ENCODE peak calls at places on chromosomes 6 and 20, in seven cellular contexts. One of them, this sample, is unnamed.

GRCh38 chr6:144008501-144009245 is 614 bp upstream of the PLAGL1 start:
- DNase-seq in HEK293T: no peak
- DNase-seq in left lung: peak
- DNase-seq in activated naive CD4-positive, alpha-beta T cell treated with anti-CD3 and anti-CD28 coated beads, Interleukin-2, amount 10 ng/mL, durations not matched to agents 7 days and 5 days: no peak
- DNase-seq in spleen: no peak
- DNase-seq in amygdala: no peak
- DNase-seq in NCI-H1105: no peak
- DNase-seq in this sample: no peak

GRCh38 chr6:68196645-68197044 is 438.4 kb upstream of the ADGRB3 start:
- DNase-seq in left lung: no peak
- DNase-seq in amygdala: no peak
- DNase-seq in HEK293T: peak
- DNase-seq in activated naive CD4-positive, alpha-beta T cell treated with anti-CD3 and anti-CD28 coated beads, Interleukin-2, amount 10 ng/mL, durations not matched to agents 7 days and 5 days: no peak
- DNase-seq in NCI-H1105: no peak
- DNase-seq in spleen: no peak
- DNase-seq in this sample: peak

GRCh38 chr6:155352812-155353211 is 38.5 kb upstream of the TFB1M start:
- DNase-seq in left lung: no peak
- DNase-seq in HEK293T: no peak
- DNase-seq in amygdala: no peak
- DNase-seq in spleen: no peak
- DNase-seq in NCI-H1105: no peak
- DNase-seq in activated naive CD4-positive, alpha-beta T cell treated with anti-CD3 and anti-CD28 coated beads, Interleukin-2, amount 10 ng/mL, durations not matched to agents 7 days and 5 days: no peak
- DNase-seq in this sample: no peak

GRCh38 chr20:48898896-48899513 is 22.5 kb upstream of the ARFGEF2 start:
- DNase-seq in spleen: no peak
- DNase-seq in left lung: no peak
- DNase-seq in activated naive CD4-positive, alpha-beta T cell treated with anti-CD3 and anti-CD28 coated beads, Interleukin-2, amount 10 ng/mL, durations not matched to agents 7 days and 5 days: no peak
- DNase-seq in amygdala: no peak
- DNase-seq in HEK293T: no peak
- DNase-seq in NCI-H1105: no peak
- DNase-seq in this sample: no peak

GRCh38 chr6:129759851-129760595 is 50.0 kb upstream of the ARHGAP18 start:
- DNase-seq in HEK293T: no peak
- DNase-seq in activated naive CD4-positive, alpha-beta T cell treated with anti-CD3 and anti-CD28 coated beads, Interleukin-2, amount 10 ng/mL, durations not matched to agents 7 days and 5 days: no peak
- DNase-seq in left lung: no peak
- DNase-seq in NCI-H1105: no peak
- DNase-seq in amygdala: no peak
- DNase-seq in spleen: no peak
- DNase-seq in this sample: no peak

GRCh38 chr6:118697554-118697953 is 46.2 kb upstream of the CEP85L start:
- DNase-seq in spleen: no peak
- DNase-seq in NCI-H1105: no peak
- DNase-seq in amygdala: no peak
- DNase-seq in left lung: no peak
- DNase-seq in activated naive CD4-positive, alpha-beta T cell treated with anti-CD3 and anti-CD28 coated beads, Interleukin-2, amount 10 ng/mL, durations not matched to agents 7 days and 5 days: no peak
- DNase-seq in HEK293T: no peak
- DNase-seq in this sample: no peak

GRCh38 chr20:48019496-48019895 is 234.2 kb upstream of the SULF2 start:
- DNase-seq in spleen: no peak
- DNase-seq in amygdala: no peak
- DNase-seq in activated naive CD4-positive, alpha-beta T cell treated with anti-CD3 and anti-CD28 coated beads, Interleukin-2, amount 10 ng/mL, durations not matched to agents 7 days and 5 days: no peak
- DNase-seq in NCI-H1105: no peak
- DNase-seq in left lung: no peak
- DNase-seq in HEK293T: no peak
- DNase-seq in this sample: no peak

GRCh38 chr6:169424821-169425240 is 171.2 kb upstream of the THBS2 start:
- DNase-seq in activated naive CD4-positive, alpha-beta T cell treated with anti-CD3 and anti-CD28 coated beads, Interleukin-2, amount 10 ng/mL, durations not matched to agents 7 days and 5 days: no peak
- DNase-seq in spleen: no peak
- DNase-seq in NCI-H1105: no peak
- DNase-seq in left lung: no peak
- DNase-seq in amygdala: no peak
- DNase-seq in HEK293T: no peak
- DNase-seq in this sample: no peak

GRCh38 chr6:136103101-136103688 is 146.9 kb downstream of the MTFR2 start:
- DNase-seq in left lung: no peak
- DNase-seq in amygdala: no peak
- DNase-seq in activated naive CD4-positive, alpha-beta T cell treated with anti-CD3 and anti-CD28 coated beads, Interleukin-2, amount 10 ng/mL, durations not matched to agents 7 days and 5 days: no peak
- DNase-seq in spleen: no peak
- DNase-seq in HEK293T: no peak
- DNase-seq in NCI-H1105: no peak
- DNase-seq in this sample: no peak

GRCh38 chr6:44237813-44238433 is 9.0 kb upstream of the HSP90AB1 start:
- DNase-seq in amygdala: peak
- DNase-seq in activated naive CD4-positive, alpha-beta T cell treated with anti-CD3 and anti-CD28 coated beads, Interleukin-2, amount 10 ng/mL, durations not matched to agents 7 days and 5 days: peak
- DNase-seq in spleen: peak
- DNase-seq in HEK293T: peak
- DNase-seq in NCI-H1105: peak
- DNase-seq in left lung: peak
- DNase-seq in this sample: no peak

GRCh38 chr6:25026723-25027122 is 91.0 kb upstream of the RIPOR2 start:
- DNase-seq in NCI-H1105: peak
- DNase-seq in left lung: peak
- DNase-seq in spleen: no peak
- DNase-seq in amygdala: no peak
- DNase-seq in activated naive CD4-positive, alpha-beta T cell treated with anti-CD3 and anti-CD28 coated beads, Interleukin-2, amount 10 ng/mL, durations not matched to agents 7 days and 5 days: peak
- DNase-seq in HEK293T: no peak
- DNase-seq in this sample: no peak

GRCh38 chr6:43604174-43604573 is 24.9 kb downstream of the GTPBP2 start:
- DNase-seq in HEK293T: no peak
- DNase-seq in amygdala: no peak
- DNase-seq in activated naive CD4-positive, alpha-beta T cell treated with anti-CD3 and anti-CD28 coated beads, Interleukin-2, amount 10 ng/mL, durations not matched to agents 7 days and 5 days: no peak
- DNase-seq in spleen: no peak
- DNase-seq in NCI-H1105: no peak
- DNase-seq in left lung: no peak
- DNase-seq in this sample: no peak

GRCh38 chr6:129609635-129610034 is 100.3 kb downstream of the ARHGAP18 start:
- DNase-seq in NCI-H1105: peak
- DNase-seq in activated naive CD4-positive, alpha-beta T cell treated with anti-CD3 and anti-CD28 coated beads, Interleukin-2, amount 10 ng/mL, durations not matched to agents 7 days and 5 days: no peak
- DNase-seq in HEK293T: no peak
- DNase-seq in spleen: no peak
- DNase-seq in amygdala: no peak
- DNase-seq in left lung: no peak
- DNase-seq in this sample: no peak

GRCh38 chr6:41588083-41588482 is 41.9 kb downstream of the FOXP4 start:
- DNase-seq in amygdala: no peak
- DNase-seq in activated naive CD4-positive, alpha-beta T cell treated with anti-CD3 and anti-CD28 coated beads, Interleukin-2, amount 10 ng/mL, durations not matched to agents 7 days and 5 days: no peak
- DNase-seq in spleen: no peak
- DNase-seq in HEK293T: no peak
- DNase-seq in left lung: no peak
- DNase-seq in NCI-H1105: no peak
- DNase-seq in this sample: no peak

GRCh38 chr6:144351741-144352140 is 66.6 kb downstream of the UTRN start:
- DNase-seq in spleen: no peak
- DNase-seq in activated naive CD4-positive, alpha-beta T cell treated with anti-CD3 and anti-CD28 coated beads, Interleukin-2, amount 10 ng/mL, durations not matched to agents 7 days and 5 days: no peak
- DNase-seq in amygdala: no peak
- DNase-seq in NCI-H1105: no peak
- DNase-seq in left lung: no peak
- DNase-seq in HEK293T: no peak
- DNase-seq in this sample: no peak

GRCh38 chr6:144931172-144932035 is 646.3 kb downstream of the UTRN start:
- DNase-seq in activated naive CD4-positive, alpha-beta T cell treated with anti-CD3 and anti-CD28 coated beads, Interleukin-2, amount 10 ng/mL, durations not matched to agents 7 days and 5 days: peak
- DNase-seq in NCI-H1105: peak
- DNase-seq in spleen: no peak
- DNase-seq in left lung: no peak
- DNase-seq in HEK293T: peak
- DNase-seq in amygdala: no peak
- DNase-seq in this sample: peak

GRCh38 chr20:3797592-3798404 is 1.7 kb downstream of the CDC25B start:
- DNase-seq in left lung: peak
- DNase-seq in NCI-H1105: peak
- DNase-seq in spleen: peak
- DNase-seq in HEK293T: no peak
- DNase-seq in activated naive CD4-positive, alpha-beta T cell treated with anti-CD3 and anti-CD28 coated beads, Interleukin-2, amount 10 ng/mL, durations not matched to agents 7 days and 5 days: peak
- DNase-seq in amygdala: no peak
- DNase-seq in this sample: no peak

GRCh38 chr20:1734269-1734858 is 76.8 kb upstream of the SIRPG start:
- DNase-seq in activated naive CD4-positive, alpha-beta T cell treated with anti-CD3 and anti-CD28 coated beads, Interleukin-2, amount 10 ng/mL, durations not matched to agents 7 days and 5 days: peak
- DNase-seq in left lung: no peak
- DNase-seq in HEK293T: no peak
- DNase-seq in NCI-H1105: no peak
- DNase-seq in amygdala: no peak
- DNase-seq in spleen: no peak
- DNase-seq in this sample: peak

GRCh38 chr20:17431621-17432364 is 99.4 kb downstream of the BFSP1 start:
- DNase-seq in activated naive CD4-positive, alpha-beta T cell treated with anti-CD3 and anti-CD28 coated beads, Interleukin-2, amount 10 ng/mL, durations not matched to agents 7 days and 5 days: peak
- DNase-seq in amygdala: peak
- DNase-seq in spleen: no peak
- DNase-seq in HEK293T: peak
- DNase-seq in left lung: no peak
- DNase-seq in NCI-H1105: peak
- DNase-seq in this sample: peak

GRCh38 chr6:62039602-62040001 is 246.4 kb downstream of the KHDRBS2 start:
- DNase-seq in spleen: no peak
- DNase-seq in HEK293T: no peak
- DNase-seq in NCI-H1105: no peak
- DNase-seq in activated naive CD4-positive, alpha-beta T cell treated with anti-CD3 and anti-CD28 coated beads, Interleukin-2, amount 10 ng/mL, durations not matched to agents 7 days and 5 days: no peak
- DNase-seq in left lung: no peak
- DNase-seq in amygdala: no peak
- DNase-seq in this sample: no peak

GRCh38 chr6:52155791-52156576 is 30.2 kb upstream of the IL17A start:
- DNase-seq in NCI-H1105: no peak
- DNase-seq in amygdala: no peak
- DNase-seq in left lung: no peak
- DNase-seq in HEK293T: no peak
- DNase-seq in spleen: no peak
- DNase-seq in activated naive CD4-positive, alpha-beta T cell treated with anti-CD3 and anti-CD28 coated beads, Interleukin-2, amount 10 ng/mL, durations not matched to agents 7 days and 5 days: no peak
- DNase-seq in this sample: no peak

GRCh38 chr20:41889125-41889870 is 271.1 kb upstream of the CHD6 start:
- DNase-seq in left lung: no peak
- DNase-seq in spleen: no peak
- DNase-seq in activated naive CD4-positive, alpha-beta T cell treated with anti-CD3 and anti-CD28 coated beads, Interleukin-2, amount 10 ng/mL, durations not matched to agents 7 days and 5 days: no peak
- DNase-seq in NCI-H1105: peak
- DNase-seq in amygdala: no peak
- DNase-seq in HEK293T: no peak
- DNase-seq in this sample: peak

GRCh38 chr6:40896696-40897095 is 142.3 kb downstream of the UNC5CL start:
- DNase-seq in HEK293T: no peak
- DNase-seq in amygdala: no peak
- DNase-seq in spleen: no peak
- DNase-seq in left lung: no peak
- DNase-seq in activated naive CD4-positive, alpha-beta T cell treated with anti-CD3 and anti-CD28 coated beads, Interleukin-2, amount 10 ng/mL, durations not matched to agents 7 days and 5 days: no peak
- DNase-seq in NCI-H1105: no peak
- DNase-seq in this sample: no peak

GRCh38 chr6:52522655-52523054 is 54.2 kb downstream of the TRAM2 start:
- DNase-seq in HEK293T: no peak
- DNase-seq in activated naive CD4-positive, alpha-beta T cell treated with anti-CD3 and anti-CD28 coated beads, Interleukin-2, amount 10 ng/mL, durations not matched to agents 7 days and 5 days: no peak
- DNase-seq in NCI-H1105: no peak
- DNase-seq in amygdala: no peak
- DNase-seq in spleen: no peak
- DNase-seq in left lung: no peak
- DNase-seq in this sample: no peak

GRCh38 chr6:137623293-137623692 is 129.1 kb upstream of the OLIG3 start:
- DNase-seq in activated naive CD4-positive, alpha-beta T cell treated with anti-CD3 and anti-CD28 coated beads, Interleukin-2, amount 10 ng/mL, durations not matched to agents 7 days and 5 days: no peak
- DNase-seq in spleen: no peak
- DNase-seq in NCI-H1105: no peak
- DNase-seq in HEK293T: no peak
- DNase-seq in amygdala: no peak
- DNase-seq in left lung: no peak
- DNase-seq in this sample: no peak

GRCh38 chr6:166341464-166341863 is 881 bp downstream of the SFT2D1 start:
- DNase-seq in amygdala: no peak
- DNase-seq in activated naive CD4-positive, alpha-beta T cell treated with anti-CD3 and anti-CD28 coated beads, Interleukin-2, amount 10 ng/mL, durations not matched to agents 7 days and 5 days: no peak
- DNase-seq in HEK293T: no peak
- DNase-seq in NCI-H1105: no peak
- DNase-seq in left lung: no peak
- DNase-seq in spleen: no peak
- DNase-seq in this sample: no peak

GRCh38 chr6:25645916-25646315 is 6.1 kb upstream of the SCGN start:
- DNase-seq in activated naive CD4-positive, alpha-beta T cell treated with anti-CD3 and anti-CD28 coated beads, Interleukin-2, amount 10 ng/mL, durations not matched to agents 7 days and 5 days: no peak
- DNase-seq in amygdala: no peak
- DNase-seq in HEK293T: no peak
- DNase-seq in left lung: no peak
- DNase-seq in spleen: no peak
- DNase-seq in NCI-H1105: no peak
- DNase-seq in this sample: no peak

GRCh38 chr6:55141611-55142010 is 32.7 kb upstream of the HCRTR2 start:
- DNase-seq in spleen: no peak
- DNase-seq in left lung: no peak
- DNase-seq in activated naive CD4-positive, alpha-beta T cell treated with anti-CD3 and anti-CD28 coated beads, Interleukin-2, amount 10 ng/mL, durations not matched to agents 7 days and 5 days: no peak
- DNase-seq in HEK293T: no peak
- DNase-seq in amygdala: no peak
- DNase-seq in NCI-H1105: no peak
- DNase-seq in this sample: no peak

GRCh38 chr6:25280617-25280990 is 1.4 kb downstream of the CARMIL1 start:
- DNase-seq in NCI-H1105: no peak
- DNase-seq in HEK293T: no peak
- DNase-seq in activated naive CD4-positive, alpha-beta T cell treated with anti-CD3 and anti-CD28 coated beads, Interleukin-2, amount 10 ng/mL, durations not matched to agents 7 days and 5 days: no peak
- DNase-seq in spleen: no peak
- DNase-seq in amygdala: no peak
- DNase-seq in left lung: no peak
- DNase-seq in this sample: no peak

GRCh38 chr6:7271205-7271534 is 41.8 kb downstream of the SSR1 start:
- DNase-seq in NCI-H1105: no peak
- DNase-seq in activated naive CD4-positive, alpha-beta T cell treated with anti-CD3 and anti-CD28 coated beads, Interleukin-2, amount 10 ng/mL, durations not matched to agents 7 days and 5 days: no peak
- DNase-seq in left lung: peak
- DNase-seq in HEK293T: no peak
- DNase-seq in spleen: no peak
- DNase-seq in amygdala: no peak
- DNase-seq in this sample: no peak

GRCh38 chr20:46400253-46400652 is 6.2 kb downstream of the ELMO2 start:
- DNase-seq in amygdala: no peak
- DNase-seq in HEK293T: no peak
- DNase-seq in NCI-H1105: no peak
- DNase-seq in spleen: no peak
- DNase-seq in activated naive CD4-positive, alpha-beta T cell treated with anti-CD3 and anti-CD28 coated beads, Interleukin-2, amount 10 ng/mL, durations not matched to agents 7 days and 5 days: no peak
- DNase-seq in left lung: no peak
- DNase-seq in this sample: no peak

GRCh38 chr6:106512048-106512957 is 117.0 kb downstream of the RTN4IP1 start:
- DNase-seq in NCI-H1105: peak
- DNase-seq in amygdala: no peak
- DNase-seq in spleen: peak
- DNase-seq in HEK293T: no peak
- DNase-seq in activated naive CD4-positive, alpha-beta T cell treated with anti-CD3 and anti-CD28 coated beads, Interleukin-2, amount 10 ng/mL, durations not matched to agents 7 days and 5 days: peak
- DNase-seq in left lung: peak
- DNase-seq in this sample: no peak

GRCh38 chr6:29547573-29547972 is 12.0 kb downstream of the UBD start:
- DNase-seq in activated naive CD4-positive, alpha-beta T cell treated with anti-CD3 and anti-CD28 coated beads, Interleukin-2, amount 10 ng/mL, durations not matched to agents 7 days and 5 days: no peak
- DNase-seq in NCI-H1105: no peak
- DNase-seq in amygdala: no peak
- DNase-seq in HEK293T: no peak
- DNase-seq in left lung: no peak
- DNase-seq in spleen: no peak
- DNase-seq in this sample: no peak

GRCh38 chr6:142855877-142856606 is 88.9 kb downstream of the HIVEP2 start:
- DNase-seq in NCI-H1105: no peak
- DNase-seq in left lung: no peak
- DNase-seq in amygdala: no peak
- DNase-seq in HEK293T: no peak
- DNase-seq in spleen: no peak
- DNase-seq in activated naive CD4-positive, alpha-beta T cell treated with anti-CD3 and anti-CD28 coated beads, Interleukin-2, amount 10 ng/mL, durations not matched to agents 7 days and 5 days: no peak
- DNase-seq in this sample: no peak

GRCh38 chr6:143684484-143684883 is 6.7 kb downstream of the PHACTR2 start:
- DNase-seq in NCI-H1105: no peak
- DNase-seq in spleen: no peak
- DNase-seq in left lung: no peak
- DNase-seq in activated naive CD4-positive, alpha-beta T cell treated with anti-CD3 and anti-CD28 coated beads, Interleukin-2, amount 10 ng/mL, durations not matched to agents 7 days and 5 days: no peak
- DNase-seq in amygdala: no peak
- DNase-seq in HEK293T: no peak
- DNase-seq in this sample: no peak

GRCh38 chr6:99151634-99152344 is 197.7 kb downstream of the FAXC start:
- DNase-seq in NCI-H1105: no peak
- DNase-seq in HEK293T: peak
- DNase-seq in amygdala: no peak
- DNase-seq in spleen: no peak
- DNase-seq in left lung: no peak
- DNase-seq in activated naive CD4-positive, alpha-beta T cell treated with anti-CD3 and anti-CD28 coated beads, Interleukin-2, amount 10 ng/mL, durations not matched to agents 7 days and 5 days: peak
- DNase-seq in this sample: peak

GRCh38 chr20:60453847-60454246 is 495.6 kb downstream of the CDH26 start:
- DNase-seq in amygdala: no peak
- DNase-seq in left lung: no peak
- DNase-seq in activated naive CD4-positive, alpha-beta T cell treated with anti-CD3 and anti-CD28 coated beads, Interleukin-2, amount 10 ng/mL, durations not matched to agents 7 days and 5 days: no peak
- DNase-seq in spleen: no peak
- DNase-seq in HEK293T: peak
- DNase-seq in NCI-H1105: no peak
- DNase-seq in this sample: no peak

GRCh38 chr6:98824163-98824906 is 10.0 kb upstream of the POU3F2 start:
- DNase-seq in spleen: peak
- DNase-seq in NCI-H1105: no peak
- DNase-seq in activated naive CD4-positive, alpha-beta T cell treated with anti-CD3 and anti-CD28 coated beads, Interleukin-2, amount 10 ng/mL, durations not matched to agents 7 days and 5 days: no peak
- DNase-seq in HEK293T: peak
- DNase-seq in amygdala: peak
- DNase-seq in left lung: no peak
- DNase-seq in this sample: peak